ENCODE peak calls at places on chromosome 2, in seven cellular contexts. U is LHCN-M2, J is astrocyte, Y is astrocyte of the spinal cord, X is GM13976, T is endothelial cell, B is dorsolateral prefrontal cortex. K is an unnamed sample.

GRCh38 chr2:163046615-163047014 is 208.0 kb upstream of the KCNH7 start:
- DNase-seq in T (no peak), Y (no peak), X (no peak), J (no peak), U (no peak), B (no peak), K (no peak)

GRCh38 chr2:71935291-71935848 is 212.3 kb downstream of the CYP26B1 start:
- DNase-seq in J (peak), U (peak), X (no peak), B (no peak), Y (peak), T (no peak), K (no peak)

GRCh38 chr2:138356178-138356577 is 145.4 kb upstream of the SPOPL start:
- DNase-seq in X (no peak), J (peak), B (no peak), U (peak), T (no peak), Y (peak), K (no peak)

GRCh38 chr2:129456681-129457080 is 522.8 kb upstream of the RAB6C start:
- DNase-seq in Y (no peak), J (no peak), U (no peak), X (no peak), T (no peak), B (no peak), K (no peak)

GRCh38 chr2:120299561-120299960 is 46.4 kb upstream of the INHBB start:
- DNase-seq in J (peak), B (no peak), U (no peak), X (no peak), Y (no peak), T (no peak), K (no peak)

GRCh38 chr2:202064206-202064880 is 8.7 kb upstream of the KIAA2012 start:
- DNase-seq in Y (peak), X (no peak), T (no peak), U (peak), B (peak), J (peak), K (no peak)

GRCh38 chr2:40248294-40248693 is 203.6 kb downstream of the SLC8A1 start:
- DNase-seq in J (no peak), U (no peak), T (no peak), Y (no peak), B (no peak), X (no peak), K (no peak)

GRCh38 chr2:37890893-37891495 is 34.1 kb upstream of the RMDN2 start:
- DNase-seq in B (peak), Y (peak), U (peak), J (peak), T (peak), X (peak), K (peak)

GRCh38 chr2:31475692-31476091 is 61.1 kb upstream of the XDH start:
- DNase-seq in J (peak), T (no peak), B (no peak), Y (peak), X (no peak), U (peak), K (no peak)

GRCh38 chr2:185979546-185980071 is 241.0 kb downstream of the FSIP2 start:
- DNase-seq in U (peak), B (no peak), T (no peak), Y (peak), X (no peak), J (peak), K (no peak)

GRCh38 chr2:205166749-205167148 is 515.6 kb upstream of the NRP2 start:
- DNase-seq in T (no peak), U (no peak), X (no peak), B (no peak), J (no peak), Y (no peak), K (no peak)

GRCh38 chr2:29314816-29315571 is 199.8 kb downstream of the CLIP4 start:
- DNase-seq in U (no peak), Y (peak), T (no peak), J (peak), B (peak), X (peak), K (no peak)

GRCh38 chr2:135997380-135997779 is 12.0 kb upstream of the DARS1 start:
- DNase-seq in X (peak), T (peak), U (no peak), Y (no peak), B (peak), J (no peak), K (no peak)

GRCh38 chr2:195318440-195319111 is 338.4 kb upstream of the SLC39A10 start:
- DNase-seq in U (peak), Y (peak), X (peak), T (peak), B (no peak), J (peak), K (peak)

GRCh38 chr2:97871096-97871780 is 124.5 kb downstream of the TMEM131 start:
- DNase-seq in B (no peak), U (peak), J (peak), X (no peak), T (no peak), Y (peak), K (no peak)

GRCh38 chr2:83081835-83082522 is 1377.1 kb downstream of the SUCLG1 start:
- DNase-seq in T (peak), U (peak), X (no peak), B (no peak), Y (peak), J (peak), K (peak)

GRCh38 chr2:181305151-181306123 is 151.7 kb upstream of the ITGA4 start:
- DNase-seq in U (no peak), B (no peak), X (no peak), T (no peak), Y (no peak), J (peak), K (peak)

GRCh38 chr2:201696151-201696659 is 2.2 kb downstream of the MPP4 start:
- DNase-seq in J (peak), T (no peak), Y (peak), U (peak), X (no peak), B (no peak), K (no peak)

GRCh38 chr2:74577448-74577847 is 22.9 kb downstream of the DOK1 start:
- DNase-seq in J (no peak), B (no peak), U (peak), T (no peak), Y (no peak), X (no peak), K (peak)

GRCh38 chr2:81853331-81853730 is 1548.8 kb upstream of the LRRTM1 start:
- DNase-seq in J (peak), T (no peak), U (peak), X (no peak), Y (no peak), B (no peak), K (no peak)

GRCh38 chr2:228613133-228613532 is 431.6 kb upstream of the SPHKAP start:
- DNase-seq in U (peak), X (no peak), J (peak), T (no peak), Y (peak), B (no peak), K (no peak)

GRCh38 chr2:171858397-171858958 is 35.6 kb downstream of the SLC25A12 start:
- DNase-seq in J (no peak), U (peak), Y (peak), T (no peak), B (no peak), X (no peak), K (no peak)

GRCh38 chr2:239306274-239307220 is 94.3 kb downstream of the HDAC4 start:
- DNase-seq in T (no peak), J (no peak), U (no peak), X (no peak), B (peak), Y (no peak), K (no peak)

GRCh38 chr2:102891261-102891660 is 129.4 kb downstream of the TMEM182 start:
- DNase-seq in J (peak), U (no peak), B (no peak), Y (peak), X (no peak), T (no peak), K (no peak)

GRCh38 chr2:70870790-70871189 is 35.2 kb upstream of the CD207 start:
- DNase-seq in U (no peak), J (no peak), T (no peak), X (no peak), B (no peak), Y (no peak), K (no peak)

GRCh38 chr2:72828840-72829507 is 3.1 kb upstream of the EXOC6B start:
- DNase-seq in Y (no peak), U (no peak), B (no peak), T (no peak), X (no peak), J (peak), K (no peak)

GRCh38 chr2:228689049-228689448 is 507.6 kb upstream of the SPHKAP start:
- DNase-seq in T (peak), Y (peak), U (peak), B (no peak), J (no peak), X (no peak), K (no peak)

GRCh38 chr2:216985658-216986141 is 125.8 kb upstream of the TNP1 start:
- DNase-seq in Y (no peak), B (no peak), T (no peak), U (no peak), X (no peak), J (no peak), K (no peak)

GRCh38 chr2:62570861-62571698 is 65.1 kb upstream of the TMEM17 start:
- DNase-seq in B (peak), X (peak), U (no peak), T (peak), Y (no peak), J (peak), K (no peak)

GRCh38 chr2:180573951-180574350 is 406.5 kb upstream of the UBE2E3 start:
- DNase-seq in Y (peak), T (no peak), B (no peak), U (peak), X (no peak), J (peak), K (no peak)

GRCh38 chr2:117763806-117764205 is 50.7 kb upstream of the DDX18 start:
- DNase-seq in J (no peak), B (no peak), X (no peak), T (no peak), Y (no peak), U (no peak), K (peak)